ENCODE peak calls at places on chromosome 18, in eight cellular contexts. One of them, this sample, is unnamed.

GRCh38 chr18:5478261-5478660 is 65.5 kb downstream of the EPB41L3 start:
- DNase-seq in HCT116: no peak
- DNase-seq in prostate gland: no peak
- DNase-seq in ovary: no peak
- DNase-seq in coronary artery: no peak
- DNase-seq in GM06990: no peak
- DNase-seq in lower lobe of right lung: no peak
- DNase-seq in HFFc6: no peak
- DNase-seq in this sample: no peak

GRCh38 chr18:23205980-23206379 is 70.7 kb downstream of the CABLES1 start:
- DNase-seq in HFFc6: no peak
- DNase-seq in GM06990: no peak
- DNase-seq in prostate gland: no peak
- DNase-seq in HCT116: no peak
- DNase-seq in coronary artery: no peak
- DNase-seq in ovary: no peak
- DNase-seq in lower lobe of right lung: no peak
- DNase-seq in this sample: no peak

GRCh38 chr18:52486052-52486451 is 146.1 kb downstream of the DCC start:
- DNase-seq in prostate gland: no peak
- DNase-seq in HCT116: no peak
- DNase-seq in lower lobe of right lung: no peak
- DNase-seq in ovary: no peak
- DNase-seq in coronary artery: no peak
- DNase-seq in GM06990: no peak
- DNase-seq in HFFc6: no peak
- DNase-seq in this sample: no peak

GRCh38 chr18:53790817-53791216 is 433.7 kb downstream of the MBD2 start:
- DNase-seq in ovary: no peak
- DNase-seq in HCT116: no peak
- DNase-seq in HFFc6: no peak
- DNase-seq in coronary artery: no peak
- DNase-seq in prostate gland: no peak
- DNase-seq in GM06990: no peak
- DNase-seq in lower lobe of right lung: no peak
- DNase-seq in this sample: no peak

GRCh38 chr18:23935804-23936203 is 78.8 kb upstream of the TTC39C start:
- DNase-seq in HCT116: no peak
- DNase-seq in prostate gland: no peak
- DNase-seq in GM06990: no peak
- DNase-seq in ovary: no peak
- DNase-seq in HFFc6: no peak
- DNase-seq in coronary artery: no peak
- DNase-seq in lower lobe of right lung: no peak
- DNase-seq in this sample: no peak

GRCh38 chr18:56702946-56703345 is 51.8 kb downstream of the WDR7 start:
- DNase-seq in HCT116: peak
- DNase-seq in lower lobe of right lung: no peak
- DNase-seq in ovary: no peak
- DNase-seq in prostate gland: no peak
- DNase-seq in GM06990: no peak
- DNase-seq in HFFc6: peak
- DNase-seq in coronary artery: no peak
- DNase-seq in this sample: no peak

GRCh38 chr18:25365242-25365641 is 13.3 kb upstream of the ZNF521 start:
- DNase-seq in GM06990: no peak
- DNase-seq in HCT116: no peak
- DNase-seq in ovary: no peak
- DNase-seq in lower lobe of right lung: no peak
- DNase-seq in HFFc6: no peak
- DNase-seq in coronary artery: no peak
- DNase-seq in prostate gland: no peak
- DNase-seq in this sample: no peak

GRCh38 chr18:58231930-58232329 is 187.9 kb downstream of the NEDD4L start:
- DNase-seq in HFFc6: no peak
- DNase-seq in coronary artery: no peak
- DNase-seq in GM06990: no peak
- DNase-seq in lower lobe of right lung: no peak
- DNase-seq in prostate gland: no peak
- DNase-seq in HCT116: no peak
- DNase-seq in ovary: no peak
- DNase-seq in this sample: no peak

GRCh38 chr18:58687871-58688308 is 16.6 kb downstream of the MALT1 start:
- DNase-seq in HFFc6: no peak
- DNase-seq in ovary: no peak
- DNase-seq in GM06990: no peak
- DNase-seq in HCT116: no peak
- DNase-seq in coronary artery: no peak
- DNase-seq in prostate gland: no peak
- DNase-seq in lower lobe of right lung: no peak
- DNase-seq in this sample: no peak

GRCh38 chr18:35456181-35456850 is 41.4 kb downstream of the INO80C start:
- DNase-seq in coronary artery: no peak
- DNase-seq in GM06990: no peak
- DNase-seq in HCT116: peak
- DNase-seq in lower lobe of right lung: no peak
- DNase-seq in prostate gland: no peak
- DNase-seq in HFFc6: no peak
- DNase-seq in ovary: no peak
- DNase-seq in this sample: no peak

GRCh38 chr18:32257073-32257780 is 67.4 kb downstream of the MEP1B start:
- DNase-seq in HCT116: no peak
- DNase-seq in coronary artery: no peak
- DNase-seq in ovary: no peak
- DNase-seq in HFFc6: no peak
- DNase-seq in prostate gland: no peak
- DNase-seq in GM06990: no peak
- DNase-seq in lower lobe of right lung: no peak
- DNase-seq in this sample: no peak

GRCh38 chr18:10062292-10062940 is 148.6 kb downstream of the VAPA start:
- DNase-seq in HCT116: no peak
- DNase-seq in lower lobe of right lung: no peak
- DNase-seq in coronary artery: no peak
- DNase-seq in GM06990: no peak
- DNase-seq in prostate gland: no peak
- DNase-seq in HFFc6: peak
- DNase-seq in ovary: peak
- DNase-seq in this sample: no peak

GRCh38 chr18:74498712-74499629 is 2.8 kb downstream of the CNDP2 start:
- DNase-seq in ovary: no peak
- DNase-seq in HCT116: no peak
- DNase-seq in HFFc6: no peak
- DNase-seq in coronary artery: no peak
- DNase-seq in GM06990: peak
- DNase-seq in lower lobe of right lung: peak
- DNase-seq in prostate gland: no peak
- DNase-seq in this sample: no peak

GRCh38 chr18:58654896-58655614 is 16.2 kb upstream of the MALT1 start:
- DNase-seq in coronary artery: no peak
- DNase-seq in GM06990: no peak
- DNase-seq in HFFc6: no peak
- DNase-seq in lower lobe of right lung: no peak
- DNase-seq in prostate gland: no peak
- DNase-seq in HCT116: no peak
- DNase-seq in ovary: no peak
- DNase-seq in this sample: no peak

GRCh38 chr18:78974115-78974740 is 5.4 kb upstream of the SALL3 start:
- DNase-seq in HFFc6: no peak
- DNase-seq in prostate gland: no peak
- DNase-seq in GM06990: no peak
- DNase-seq in lower lobe of right lung: no peak
- DNase-seq in HCT116: no peak
- DNase-seq in ovary: no peak
- DNase-seq in coronary artery: no peak
- DNase-seq in this sample: no peak

GRCh38 chr18:3093624-3094354 is 80.8 kb upstream of the LPIN2 start:
- DNase-seq in HFFc6: no peak
- DNase-seq in prostate gland: peak
- DNase-seq in HCT116: no peak
- DNase-seq in GM06990: no peak
- DNase-seq in lower lobe of right lung: no peak
- DNase-seq in coronary artery: no peak
- DNase-seq in ovary: no peak
- DNase-seq in this sample: no peak

GRCh38 chr18:35513181-35513932 is 15.6 kb upstream of the INO80C start:
- DNase-seq in lower lobe of right lung: no peak
- DNase-seq in GM06990: no peak
- DNase-seq in prostate gland: no peak
- DNase-seq in coronary artery: no peak
- DNase-seq in HFFc6: peak
- DNase-seq in HCT116: peak
- DNase-seq in ovary: no peak
- DNase-seq in this sample: peak

GRCh38 chr18:22149710-22150109 is 19.7 kb upstream of the GATA6 start:
- DNase-seq in coronary artery: no peak
- DNase-seq in HFFc6: no peak
- DNase-seq in ovary: no peak
- DNase-seq in lower lobe of right lung: no peak
- DNase-seq in prostate gland: no peak
- DNase-seq in HCT116: no peak
- DNase-seq in GM06990: no peak
- DNase-seq in this sample: no peak

GRCh38 chr18:55983433-55983832 is 395.4 kb upstream of the TCF4 start:
- DNase-seq in coronary artery: no peak
- DNase-seq in lower lobe of right lung: no peak
- DNase-seq in HCT116: no peak
- DNase-seq in prostate gland: no peak
- DNase-seq in ovary: no peak
- DNase-seq in GM06990: no peak
- DNase-seq in HFFc6: peak
- DNase-seq in this sample: no peak

GRCh38 chr18:42287047-42287446 is 332.0 kb downstream of the PIK3C3 start:
- DNase-seq in lower lobe of right lung: no peak
- DNase-seq in HFFc6: no peak
- DNase-seq in ovary: no peak
- DNase-seq in HCT116: no peak
- DNase-seq in prostate gland: no peak
- DNase-seq in coronary artery: no peak
- DNase-seq in GM06990: no peak
- DNase-seq in this sample: no peak

GRCh38 chr18:79950440-79951341 is 762 bp downstream of the SLC66A2 start:
- DNase-seq in lower lobe of right lung: peak
- DNase-seq in GM06990: peak
- DNase-seq in coronary artery: peak
- DNase-seq in ovary: peak
- DNase-seq in HCT116: no peak
- DNase-seq in HFFc6: no peak
- DNase-seq in prostate gland: no peak
- DNase-seq in this sample: peak

GRCh38 chr18:61606068-61606660 is 272.9 kb downstream of the CDH20 start:
- DNase-seq in GM06990: no peak
- DNase-seq in ovary: peak
- DNase-seq in HCT116: no peak
- DNase-seq in coronary artery: no peak
- DNase-seq in lower lobe of right lung: no peak
- DNase-seq in prostate gland: no peak
- DNase-seq in HFFc6: peak
- DNase-seq in this sample: no peak
- TF ChIP-seq CTCF in GM06990: no peak
- TF ChIP-seq CTCF in ovary: no peak
- TF ChIP-seq CTCF in HCT116: no peak
- TF ChIP-seq CTCF in coronary artery: no peak
- TF ChIP-seq CTCF in lower lobe of right lung: no peak
- TF ChIP-seq CTCF in prostate gland: no peak
- TF ChIP-seq CTCF in HFFc6: no peak
- TF ChIP-seq CTCF in this sample: no peak

DNA sequence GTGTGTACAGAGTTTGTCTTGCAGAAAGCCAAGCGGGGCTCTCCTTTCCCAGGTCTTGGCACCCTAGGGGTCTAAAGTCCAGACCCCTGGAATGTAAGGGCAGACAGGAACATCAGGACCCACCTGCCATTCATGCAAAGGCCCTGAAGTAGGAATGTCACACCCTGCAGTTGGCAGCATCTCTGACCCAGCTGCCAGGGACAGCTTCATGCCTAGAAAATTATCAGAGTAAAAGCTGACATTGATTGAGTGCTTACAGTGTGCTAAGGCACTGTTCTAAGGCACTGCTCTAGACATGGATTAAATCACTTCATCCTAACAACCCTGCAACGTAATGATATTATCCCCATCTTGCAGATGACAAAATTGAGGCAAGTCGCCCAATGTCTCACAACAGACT is 24.7 kb upstream of the SLC14A2 start:
- DNase-seq in HFFc6: no peak
- DNase-seq in HCT116: no peak
- DNase-seq in GM06990: no peak
- DNase-seq in ovary: no peak
- DNase-seq in coronary artery: no peak
- DNase-seq in lower lobe of right lung: no peak
- DNase-seq in prostate gland: no peak
- DNase-seq in this sample: no peak
- TF ChIP-seq CTCF in HFFc6: no peak
- TF ChIP-seq CTCF in HCT116: no peak
- TF ChIP-seq CTCF in GM06990: no peak
- TF ChIP-seq CTCF in ovary: no peak
- TF ChIP-seq CTCF in coronary artery: no peak
- TF ChIP-seq CTCF in lower lobe of right lung: no peak
- TF ChIP-seq CTCF in prostate gland: no peak
- TF ChIP-seq CTCF in this sample: no peak

GRCh38 chr18:50187659-50188058 is 7.3 kb downstream of the MYO5B start:
- DNase-seq in coronary artery: no peak
- DNase-seq in HFFc6: no peak
- DNase-seq in ovary: no peak
- DNase-seq in prostate gland: no peak
- DNase-seq in GM06990: no peak
- DNase-seq in lower lobe of right lung: no peak
- DNase-seq in HCT116: no peak
- DNase-seq in this sample: no peak
- TF ChIP-seq CTCF in coronary artery: no peak
- TF ChIP-seq CTCF in HFFc6: no peak
- TF ChIP-seq CTCF in ovary: no peak
- TF ChIP-seq CTCF in prostate gland: no peak
- TF ChIP-seq CTCF in GM06990: peak
- TF ChIP-seq CTCF in lower lobe of right lung: no peak
- TF ChIP-seq CTCF in HCT116: no peak
- TF ChIP-seq CTCF in this sample: no peak

DNA sequence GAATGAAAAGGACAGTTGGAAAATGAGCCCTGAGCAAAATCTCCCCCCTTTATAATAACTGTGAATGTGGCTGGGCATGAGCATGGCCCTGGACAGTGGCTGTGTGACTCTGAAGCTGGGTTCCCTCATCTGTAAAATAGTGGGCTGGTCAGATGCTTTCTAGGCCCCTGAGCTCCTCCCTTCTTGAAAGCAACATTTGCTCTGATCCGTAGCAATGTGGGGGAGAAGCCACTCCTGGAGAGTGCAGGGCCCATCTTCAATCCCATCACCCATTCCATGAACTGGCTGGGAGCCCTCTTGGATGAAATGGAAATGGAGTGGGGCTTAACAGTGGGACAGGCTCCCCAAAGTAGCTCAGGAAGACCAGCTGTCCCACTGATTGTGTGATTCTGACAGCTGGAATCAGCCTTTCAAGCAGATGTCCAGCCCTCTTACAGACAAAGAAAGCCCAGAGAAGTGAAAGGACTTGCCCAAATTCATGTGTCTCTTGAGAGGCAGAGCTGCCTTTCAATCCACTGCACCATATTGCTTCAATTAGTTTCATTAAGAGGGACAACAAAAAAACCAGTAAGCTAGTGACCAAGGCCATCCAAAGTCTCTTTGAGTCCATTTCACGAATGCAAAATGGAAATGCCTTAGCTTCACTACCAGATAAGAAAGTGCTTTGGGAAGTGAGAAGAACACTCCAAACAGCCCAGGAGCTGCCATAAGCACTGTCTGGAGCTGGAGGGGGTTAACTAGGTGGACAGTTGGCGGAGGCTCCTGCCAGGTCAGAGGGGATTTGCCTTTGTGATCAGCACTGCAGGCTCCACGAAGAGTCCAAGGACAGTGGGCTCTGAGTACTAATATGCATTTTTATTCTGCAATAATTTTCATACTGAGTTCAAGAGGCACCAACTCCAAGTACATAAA is 233.0 kb upstream of the SMAD2 start:
- DNase-seq in lower lobe of right lung: no peak
- DNase-seq in coronary artery: no peak
- DNase-seq in HCT116: no peak
- DNase-seq in GM06990: no peak
- DNase-seq in ovary: peak
- DNase-seq in prostate gland: no peak
- DNase-seq in HFFc6: no peak
- DNase-seq in this sample: no peak
- TF ChIP-seq CTCF in lower lobe of right lung: no peak
- TF ChIP-seq CTCF in coronary artery: no peak
- TF ChIP-seq CTCF in HCT116: no peak
- TF ChIP-seq CTCF in GM06990: no peak
- TF ChIP-seq CTCF in ovary: no peak
- TF ChIP-seq CTCF in prostate gland: no peak
- TF ChIP-seq CTCF in HFFc6: no peak
- TF ChIP-seq CTCF in this sample: no peak

This sample was measured in type B pancreatic cell.